ENCODE peak calls at places on chromosomes 12 and 14, in four cellular contexts. One of them, this sample, is unnamed.

GRCh38 chr12:100974747-100975146 is 180.2 kb downstream of the ANO4 start:
- DNase-seq in A549: no peak
- DNase-seq in AG09309: no peak
- DNase-seq in astrocyte of the spinal cord: no peak
- DNase-seq in this sample: no peak

GRCh38 chr12:112381421-112381897 is 772 bp downstream of the HECTD4 start:
- DNase-seq in A549: no peak
- DNase-seq in AG09309: no peak
- DNase-seq in astrocyte of the spinal cord: no peak
- DNase-seq in this sample: no peak

GRCh38 chr14:68464716-68465115 is 328.2 kb downstream of the ZFP36L1 start:
- DNase-seq in AG09309: no peak
- DNase-seq in astrocyte of the spinal cord: peak; percentile 69
- DNase-seq in A549: peak; percentile 94
- DNase-seq in this sample: no peak

GRCh38 chr12:111984820-111985219 is 28.1 kb downstream of the TMEM116 start:
- DNase-seq in A549: no peak
- DNase-seq in AG09309: no peak
- DNase-seq in astrocyte of the spinal cord: no peak
- DNase-seq in this sample: no peak

GRCh38 chr14:68160779-68161546 is 341.4 kb downstream of the RAD51B start:
- DNase-seq in A549: no peak
- DNase-seq in astrocyte of the spinal cord: no peak
- DNase-seq in AG09309: no peak
- DNase-seq in this sample: no peak

GRCh38 chr14:60514378-60515243 is 5.7 kb downstream of the SIX6 start:
- DNase-seq in astrocyte of the spinal cord: no peak
- DNase-seq in A549: peak; percentile 51
- DNase-seq in AG09309: no peak
- DNase-seq in this sample: no peak

GRCh38 chr14:38855513-38855912 is 247.5 kb downstream of the SEC23A start:
- DNase-seq in AG09309: no peak
- DNase-seq in A549: no peak
- DNase-seq in astrocyte of the spinal cord: no peak
- DNase-seq in this sample: no peak

GRCh38 chr12:86052921-86053320 is 178.8 kb downstream of the NTS start:
- DNase-seq in A549: no peak
- DNase-seq in AG09309: no peak
- DNase-seq in astrocyte of the spinal cord: no peak
- DNase-seq in this sample: no peak

GRCh38 chr14:81625343-81625742 is 91.7 kb upstream of the SEL1L start:
- DNase-seq in AG09309: no peak
- DNase-seq in astrocyte of the spinal cord: no peak
- DNase-seq in A549: peak; percentile 29
- DNase-seq in this sample: no peak

GRCh38 chr14:99718031-99718810 is 34.1 kb downstream of the CYP46A1 start:
- DNase-seq in A549: no peak
- DNase-seq in astrocyte of the spinal cord: no peak
- DNase-seq in AG09309: no peak
- DNase-seq in this sample: no peak

GRCh38 chr12:12717586-12718381 is 616 bp downstream of the CDKN1B start:
- DNase-seq in A549: peak; percentile 46
- DNase-seq in AG09309: no peak
- DNase-seq in astrocyte of the spinal cord: peak; percentile 22
- DNase-seq in this sample: no peak

GRCh38 chr14:67056684-67057083 is 132.6 kb upstream of the GARIN2 start:
- DNase-seq in astrocyte of the spinal cord: no peak
- DNase-seq in A549: no peak
- DNase-seq in AG09309: no peak
- DNase-seq in this sample: no peak

GRCh38 chr12:9135903-9136310 is 20.2 kb upstream of the A2M start:
- DNase-seq in AG09309: no peak
- DNase-seq in A549: no peak
- DNase-seq in astrocyte of the spinal cord: no peak
- DNase-seq in this sample: no peak

GRCh38 chr14:62914025-62914424 is 131.2 kb downstream of the KCNH5 start:
- DNase-seq in astrocyte of the spinal cord: peak; percentile 51
- DNase-seq in A549: no peak
- DNase-seq in AG09309: no peak
- DNase-seq in this sample: peak; percentile 9

GRCh38 chr12:89350661-89351488 is 1.4 kb downstream of the DUSP6 start:
- DNase-seq in astrocyte of the spinal cord: peak; percentile 34
- DNase-seq in AG09309: no peak
- DNase-seq in A549: no peak
- DNase-seq in this sample: no peak

GRCh38 chr14:89429206-89430091 is 12.4 kb upstream of the FOXN3 start:
- DNase-seq in A549: no peak
- DNase-seq in AG09309: no peak
- DNase-seq in astrocyte of the spinal cord: peak; percentile 48
- DNase-seq in this sample: no peak

GRCh38 chr12:6946920-6947374 is 3.1 kb downstream of the C12orf57 start:
- DNase-seq in astrocyte of the spinal cord: no peak
- DNase-seq in A549: no peak
- DNase-seq in AG09309: no peak
- DNase-seq in this sample: no peak

GRCh38 chr12:6950944-6951540 is at the start of gene PTPN6:
- DNase-seq in astrocyte of the spinal cord: no peak
- DNase-seq in A549: no peak
- DNase-seq in AG09309: no peak
- DNase-seq in this sample: no peak

GRCh38 chr12:6950401-6950801 is 755 bp upstream of the PTPN6 start:
- DNase-seq in astrocyte of the spinal cord: no peak
- DNase-seq in A549: no peak
- DNase-seq in AG09309: no peak
- DNase-seq in this sample: no peak

GRCh38 chr12:6947615-6948014 is 3.5 kb upstream of the PTPN6 start:
- DNase-seq in astrocyte of the spinal cord: no peak
- DNase-seq in A549: no peak
- DNase-seq in AG09309: no peak
- DNase-seq in this sample: no peak

DNA sequence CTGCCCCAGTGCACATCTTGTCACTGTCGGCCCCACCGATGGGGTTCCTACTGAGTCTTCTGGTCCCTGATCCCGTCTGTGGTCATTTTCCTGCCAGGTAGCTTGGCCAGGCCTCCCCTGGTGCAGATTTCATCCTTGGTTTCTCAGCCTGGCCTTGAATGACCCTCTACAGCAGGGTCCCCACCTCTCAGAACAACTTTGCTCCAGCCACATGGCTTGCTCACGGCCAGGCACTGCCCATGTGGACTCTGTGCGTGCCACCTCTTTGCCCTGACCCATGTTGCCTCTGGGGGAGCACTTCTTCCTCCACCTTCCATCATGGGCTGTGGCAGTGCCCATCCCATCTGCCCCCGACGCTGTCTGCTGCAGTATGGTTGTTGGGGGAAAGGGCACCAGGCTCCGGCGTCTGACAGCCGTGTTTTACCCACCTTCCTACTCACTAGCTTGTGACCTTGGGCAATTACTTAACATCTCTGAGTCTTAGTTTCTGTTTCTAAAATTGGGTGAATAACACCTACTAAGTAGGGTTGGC is 2.0 kb upstream of the PTPN6 start:
- DNase-seq in A549: no peak
- DNase-seq in AG09309: no peak
- DNase-seq in astrocyte of the spinal cord: no peak
- DNase-seq in this sample: no peak
- H3K4me3 ChIP-seq in A549: no peak overlapping the region
- H3K4me3 ChIP-seq in AG09309: no peak overlapping the region
- H3K4me3 ChIP-seq in astrocyte of the spinal cord: no peak overlapping the region
- H3K4me3 ChIP-seq in this sample: no peak overlapping the region

DNA sequence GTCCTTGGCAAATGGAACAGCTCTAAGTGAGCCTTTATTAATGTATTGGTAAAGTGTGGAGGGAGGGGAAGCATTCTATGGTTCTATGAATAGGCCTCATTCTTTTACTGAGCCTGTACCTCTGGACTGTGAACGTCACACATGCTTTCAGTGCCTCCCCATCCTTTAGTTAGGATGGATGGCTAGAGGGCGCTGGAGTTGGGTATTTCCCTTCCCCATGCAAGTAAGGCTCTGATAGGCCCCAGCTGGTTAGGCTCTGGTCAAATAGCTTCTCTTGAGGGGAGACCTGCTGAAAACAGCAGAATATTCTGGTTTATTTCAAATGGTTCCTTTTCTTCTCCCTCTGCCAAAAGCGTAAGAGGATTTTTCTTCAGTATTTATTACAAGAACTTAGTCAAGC is 860.9 kb upstream of the MDGA2 start:
- DNase-seq in AG09309: no peak
- DNase-seq in astrocyte of the spinal cord: no peak
- DNase-seq in A549: peak; percentile 1
- DNase-seq in this sample: no peak
- TF ChIP-seq CTCF in AG09309: no peak
- TF ChIP-seq CTCF in astrocyte of the spinal cord: no peak
- TF ChIP-seq CTCF in A549: no peak
- TF ChIP-seq CTCF in this sample: no peak

GRCh38 chr14:103392106-103392505 is 6.9 kb downstream of the MARK3 start:
- DNase-seq in A549: no peak
- DNase-seq in astrocyte of the spinal cord: no peak
- DNase-seq in AG09309: no peak
- DNase-seq in this sample: no peak

GRCh38 chr14:103393078-103393477 is 7.9 kb downstream of the MARK3 start:
- DNase-seq in A549: no peak
- DNase-seq in AG09309: no peak
- DNase-seq in astrocyte of the spinal cord: no peak
- DNase-seq in this sample: no peak

GRCh38 chr14:103395245-103395644 is 10.0 kb downstream of the MARK3 start:
- DNase-seq in A549: no peak
- DNase-seq in AG09309: no peak
- DNase-seq in astrocyte of the spinal cord: no peak
- DNase-seq in this sample: no peak

GRCh38 chr14:103392572-103392971 is 7.4 kb downstream of the MARK3 start:
- DNase-seq in A549: no peak
- DNase-seq in astrocyte of the spinal cord: no peak
- DNase-seq in AG09309: no peak
- DNase-seq in this sample: no peak

GRCh38 chr14:103393687-103394626 is 8.7 kb downstream of the MARK3 start:
- DNase-seq in AG09309: no peak
- DNase-seq in astrocyte of the spinal cord: peak; percentile 50
- DNase-seq in A549: peak; percentile 42
- DNase-seq in this sample: peak; percentile 53
- H3K4me3 ChIP-seq in AG09309: no peak overlapping the region
- H3K4me3 ChIP-seq in astrocyte of the spinal cord: no peak overlapping the region
- H3K4me3 ChIP-seq in A549: no peak overlapping the region
- H3K4me3 ChIP-seq in this sample: no peak overlapping the region

DNA sequence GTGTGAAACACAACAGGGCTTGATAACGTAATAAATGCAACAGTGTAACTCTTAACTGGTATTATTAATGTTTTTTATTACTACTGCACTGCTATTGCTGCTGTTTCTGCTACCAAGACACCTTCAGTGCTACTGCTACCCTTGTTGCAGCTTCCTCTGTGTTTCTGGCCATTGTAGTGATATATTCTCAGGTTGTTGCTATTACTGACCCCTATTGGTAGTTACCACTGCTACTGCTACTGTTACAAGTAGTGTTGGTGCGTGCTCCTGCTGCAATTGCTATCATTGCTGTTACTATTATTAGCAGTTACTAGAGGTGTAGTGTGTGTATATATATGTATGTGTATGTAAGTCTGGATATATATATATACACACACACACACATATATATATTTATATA is 87.2 kb upstream of the PTPRB start:
- DNase-seq in AG09309: no peak
- DNase-seq in astrocyte of the spinal cord: peak; percentile 4
- DNase-seq in A549: peak; percentile 33
- DNase-seq in this sample: no peak
- TF ChIP-seq CTCF in AG09309: peak; percentile 31
- TF ChIP-seq CTCF in astrocyte of the spinal cord: peak; percentile 39
- TF ChIP-seq CTCF in A549: peak; percentile 15
- TF ChIP-seq CTCF in this sample: peak; percentile 20